ENCODE peak calls at places on chromosomes 7 and 10, in eight cellular contexts. C is NCI-H2081; S is GM20000; O is activated CD8-positive, alpha-beta memory T cell treated with anti-CD3 and anti-CD28 coated beads for 24 hours; Y is T-helper 1 cell; P is chondrocyte; B is stimulated activated CD8-positive, alpha-beta memory T cell treated with anti-CD3 and anti-CD28 coated beads, Interleukin-15, amount 100 ng/mL, for 24 hours; Z is CD4-positive, alpha-beta T cell. M is an unnamed sample.

GRCh38 chr7:16921644-16922257 is 40.0 kb upstream of the AGR3 start:
- DNase-seq in C (no peak), S (no peak), O (no peak), Y (no peak), P (no peak), B (no peak), Z (no peak), M (no peak)

GRCh38 chr7:87874066-87874465 is 2.1 kb downstream of the SLC25A40 start:
- DNase-seq in C (no peak), S (peak; percentile 21), O (no peak), Y (no peak), P (no peak), B (no peak), Z (no peak), M (no peak)

GRCh38 chr7:7304705-7305475 is 122.5 kb downstream of the C1GALT1 start:
- DNase-seq in C (no peak), S (no peak), O (no peak), Y (no peak), P (no peak), B (no peak), Z (no peak), M (no peak)

GRCh38 chr10:113558336-113558735 is 5.5 kb downstream of the HABP2 start:
- DNase-seq in C (no peak), S (no peak), O (no peak), Y (no peak), P (no peak), B (no peak), Z (no peak), M (no peak)

GRCh38 chr10:71128311-71129010 is 83.9 kb upstream of the UNC5B start:
- DNase-seq in C (no peak), S (no peak), O (no peak), Y (no peak), P (no peak), B (no peak), Z (no peak), M (no peak)

GRCh38 chr7:156207306-156207705 is 395.0 kb upstream of the SHH start:
- DNase-seq in C (no peak), S (no peak), O (no peak), Y (no peak), P (no peak), B (no peak), Z (no peak), M (no peak)

GRCh38 chr7:131328387-131329175 is 905 bp downstream of the MKLN1 start:
- DNase-seq in C (no peak), S (peak; percentile 34), O (no peak), Y (no peak), P (no peak), B (no peak), Z (no peak), M (no peak)

GRCh38 chr10:11875499-11876281 is 52.5 kb downstream of the PROSER2 start:
- DNase-seq in C (no peak), S (no peak), O (no peak), Y (no peak), P (peak; percentile 92), B (no peak), Z (no peak), M (peak; percentile 88)

GRCh38 chr10:131963811-131964210 is 17.9 kb downstream of the BNIP3 start:
- DNase-seq in C (no peak), S (no peak), O (no peak), Y (no peak), P (no peak), B (no peak), Z (no peak), M (no peak)

GRCh38 chr10:101029520-101030309 is 1.2 kb downstream of the PDZD7 start:
- DNase-seq in C (no peak), S (no peak), O (no peak), Y (no peak), P (peak; percentile 72), B (no peak), Z (no peak), M (no peak)

GRCh38 chr7:7228472-7228871 is 46.1 kb downstream of the C1GALT1 start:
- DNase-seq in C (no peak), S (no peak), O (no peak), Y (no peak), P (no peak), B (no peak), Z (no peak), M (no peak)

GRCh38 chr10:79387974-79388850 is 40.9 kb downstream of the PPIF start:
- DNase-seq in C (no peak), S (no peak), O (peak; percentile 44), Y (no peak), P (peak; percentile 55), B (no peak), Z (peak; percentile 0), M (no peak)

GRCh38 chr10:93630609-93631320 is 18.4 kb downstream of the PDE6C start:
- DNase-seq in C (no peak), S (no peak), O (no peak), Y (no peak), P (no peak), B (no peak), Z (no peak), M (no peak)

GRCh38 chr7:33043875-33044718 is 18.5 kb downstream of the NT5C3A start:
- DNase-seq in C (peak; percentile 57), S (no peak), O (no peak), Y (no peak), P (no peak), B (no peak), Z (no peak), M (no peak)